ENCODE peak calls at places on chromosomes 7 and 10, in five cellular contexts. G is OCI-LY7; N is hepatocyte; M is HCT116; W is CD4-positive, CD25-positive, alpha-beta regulatory T cell. K is an unnamed sample. For H3K9me3, the result is how much of the 10 kb centered on the place peaks cover.

GRCh38 chr10:16835223-16835622 is 18.0 kb upstream of the RSU1 start:
- DNase-seq in M (no peak), N (no peak), W (peak), G (peak), K (no peak)

GRCh38 chr7:140314571-140315480 is 83.5 kb downstream of the SLC37A3 start:
- DNase-seq in W (no peak), G (no peak), N (no peak), M (no peak), K (no peak)

GRCh38 chr7:47610506-47611044 is 28.7 kb upstream of the TNS3 start:
- DNase-seq in N (peak), G (no peak), M (no peak), W (no peak), K (peak)

GRCh38 chr7:45582868-45583277 is 8.7 kb downstream of the ADCY1 start:
- DNase-seq in M (no peak), G (no peak), W (no peak), N (no peak), K (no peak)

GRCh38 chr10:122290334-122290733 is 19.2 kb downstream of the BTBD16 start:
- DNase-seq in N (no peak), M (no peak), G (no peak), W (no peak), K (no peak)

GRCh38 chr10:28077889-28078288 is 79.0 kb upstream of the ODAD2 start:
- DNase-seq in N (no peak), W (no peak), G (no peak), M (peak), K (peak)

GRCh38 chr10:37488792-37489657 is 363.6 kb downstream of the ANKRD30A start:
- DNase-seq in M (no peak), W (no peak), N (no peak), G (no peak), K (peak)

GRCh38 chr7:22640269-22640668 is 86.7 kb upstream of the IL6 start:
- DNase-seq in W (peak), G (no peak), M (no peak), N (no peak), K (no peak)

GRCh38 chr7:893686-894085 is 17.3 kb downstream of the GET4 start:
- DNase-seq in M (no peak), G (no peak), W (no peak), N (no peak), K (no peak)

GRCh38 chr7:7967909-7968543 is 570 bp upstream of the GLCCI1 start:
- DNase-seq in N (no peak), G (no peak), W (peak), M (no peak), K (no peak)

GRCh38 chr10:21194510-21194993 is 297.4 kb upstream of the NEBL start:
- DNase-seq in W (no peak), M (peak), G (no peak), N (peak), K (no peak)

GRCh38 chr10:106147050-106147449 is 1017.5 kb downstream of the SORCS1 start:
- DNase-seq in N (peak), M (no peak), W (no peak), G (no peak), K (no peak)
- H3K9me3 ChIP-seq in N (under half), M (under half), W (under half), G (under half), K (under half)

DNA sequence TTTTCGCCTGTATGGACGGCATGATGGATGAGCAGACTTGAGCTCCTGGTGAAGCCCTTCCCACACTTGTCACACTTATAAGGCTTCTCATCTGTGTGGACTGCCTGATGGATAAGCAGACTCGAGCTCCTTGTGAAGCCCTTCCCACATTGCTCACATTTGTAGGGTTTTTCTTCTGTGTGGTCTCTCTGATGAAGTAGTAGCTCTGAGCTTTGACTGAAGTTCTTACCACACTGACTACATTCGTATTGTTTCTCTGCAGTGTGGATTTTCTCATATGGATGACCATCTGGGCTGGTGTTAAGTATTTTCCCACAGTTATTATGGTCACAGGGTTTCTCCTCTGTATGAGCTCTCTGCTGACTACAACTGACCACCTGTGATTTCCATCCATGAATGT is 17.2 kb downstream of the ZNF239 start:
- DNase-seq in W (no peak), G (no peak), M (no peak), N (no peak), K (no peak)
- H3K9me3 ChIP-seq in W (half or more), G (under half), M (under half), N (under half), K (under half)

DNA sequence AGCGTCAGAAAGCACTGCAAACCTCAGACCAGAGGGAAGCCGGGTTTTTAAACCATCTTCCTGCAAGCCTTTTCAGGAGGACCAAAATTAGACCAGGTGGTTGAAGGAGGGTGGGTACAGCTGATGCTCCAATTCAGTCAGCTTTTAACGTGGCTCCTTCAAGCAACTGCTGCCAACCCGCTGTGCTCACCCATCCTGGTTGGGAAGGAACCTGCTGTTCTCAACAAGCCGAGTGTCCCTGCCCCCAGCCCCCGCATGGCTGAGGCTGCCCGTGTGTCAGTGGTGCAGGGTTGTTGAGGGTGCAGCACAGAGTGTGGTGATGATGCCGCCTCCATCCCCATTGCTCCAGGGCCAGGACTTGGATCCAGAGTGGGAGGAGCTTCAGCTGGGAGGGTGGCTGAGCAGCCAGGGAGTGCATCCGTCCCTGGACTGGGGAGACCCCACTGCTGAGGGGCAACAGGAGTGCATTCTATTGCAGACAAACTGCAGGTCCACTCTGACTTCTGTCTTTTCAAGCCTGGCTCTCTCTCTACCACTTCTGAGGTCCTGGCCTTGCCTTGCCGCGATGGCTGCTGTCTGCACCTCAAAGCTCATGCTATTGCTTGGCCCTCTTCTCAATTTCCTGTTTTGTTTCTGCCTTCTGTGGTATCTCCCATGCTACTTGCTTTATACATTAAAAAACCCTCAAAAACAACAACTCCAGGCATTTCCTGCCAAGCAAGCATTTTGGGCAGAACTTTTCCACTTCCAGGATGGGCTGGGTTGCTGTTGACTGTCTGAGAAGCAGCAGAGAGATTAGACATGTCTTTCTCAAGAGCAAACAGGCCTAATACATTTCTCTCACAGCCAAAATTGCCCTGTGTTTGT is 134.7 kb downstream of the DNAJB6 start:
- DNase-seq in N (no peak), G (no peak), W (peak), M (no peak), K (peak)
- H3K9me3 ChIP-seq in N (under half), G (under half), W (under half), M (under half), K (under half)

GRCh38 chr10:90041585-90041984 is 340.2 kb downstream of the KIF20B start:
- DNase-seq in W (no peak), N (no peak), M (no peak), G (no peak), K (no peak)
- H3K9me3 ChIP-seq in W (under half), N (under half), M (under half), G (under half), K (under half)

GRCh38 chr10:12910835-12911234 is 90.7 kb downstream of the CCDC3 start:
- DNase-seq in W (no peak), M (no peak), N (no peak), G (no peak), K (no peak)
- H3K9me3 ChIP-seq in W (under half), M (under half), N (under half), G (under half), K (under half)

DNA sequence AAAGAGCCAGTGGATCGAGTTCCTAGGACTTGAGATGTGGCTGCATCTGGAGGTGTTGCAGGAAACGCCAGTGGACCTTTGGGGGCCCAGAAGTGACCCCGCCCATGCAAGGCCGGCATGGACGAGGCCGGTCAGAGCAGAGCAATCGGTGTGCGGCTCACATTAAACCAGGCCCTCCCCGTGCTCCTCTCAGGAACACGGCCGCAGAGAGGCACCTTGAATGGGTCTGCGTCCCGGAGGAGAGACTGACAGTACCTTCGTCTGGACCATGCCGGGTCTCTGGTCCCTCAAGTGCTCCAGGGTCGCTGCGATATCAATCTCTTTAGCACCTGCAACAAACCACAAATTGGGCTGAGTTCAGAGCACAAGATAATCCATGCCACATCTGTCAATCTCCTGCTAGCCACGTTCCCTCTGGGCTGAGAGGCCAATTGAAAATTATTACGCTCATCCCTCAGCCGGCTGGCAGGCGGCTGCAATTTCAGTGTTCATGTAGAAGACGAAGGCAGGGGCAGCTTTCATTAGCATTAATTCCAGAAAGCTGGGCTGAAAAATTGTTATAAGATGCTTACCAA is 212.0 kb downstream of the DNAJB6 start:
- DNase-seq in W (no peak), N (no peak), G (no peak), M (no peak), K (no peak)
- H3K9me3 ChIP-seq in W (under half), N (under half), G (under half), M (under half), K (under half)

K was measured in SJSA1.